ENCODE peak calls at places on chromosomes 12 and 14, in seven cellular contexts. D is mammary epithelial cell, E is PC-3, Y is tibial artery, S is IMR-90, J is Caco-2, U is adrenal gland. L is an unnamed sample. For H3K36me3 and H3K4me1, the result is how much of the 10 kb centered on the place peaks cover.

GRCh38 chr12:22046968-22047390 is 961 bp downstream of the CMAS start:
- DNase-seq in J (no peak), E (peak), S (peak), U (no peak), Y (no peak), D (no peak), L (no peak)

GRCh38 chr12:118742426-118742825 is 238.9 kb upstream of the SRRM4 start:
- DNase-seq in U (no peak), J (no peak), D (no peak), Y (no peak), E (no peak), S (no peak), L (no peak)

GRCh38 chr12:1592444-1593231 is 1.7 kb downstream of the FBXL14 start:
- DNase-seq in S (peak), D (peak), Y (no peak), E (peak), J (no peak), U (no peak), L (peak)

GRCh38 chr14:32003585-32003984 is 73.5 kb upstream of the ARHGAP5 start:
- DNase-seq in S (no peak), D (no peak), U (no peak), J (no peak), E (no peak), Y (no peak), L (no peak)

GRCh38 chr12:91009319-91009950 is 4.7 kb upstream of the EPYC start:
- DNase-seq in Y (no peak), S (peak), E (peak), U (no peak), D (peak), J (no peak), L (no peak)

GRCh38 chr14:83706555-83706954 is 1823.4 kb upstream of the FLRT2 start:
- DNase-seq in U (no peak), Y (no peak), E (no peak), D (no peak), S (peak), J (no peak), L (no peak)

GRCh38 chr12:116508145-116509121 is 50.7 kb upstream of the MAP1LC3B2 start:
- DNase-seq in E (peak), S (no peak), U (no peak), Y (no peak), J (peak), D (no peak), L (peak)

GRCh38 chr12:19382563-19382962 is 56.7 kb upstream of the AEBP2 start:
- DNase-seq in J (peak), D (no peak), U (peak), S (no peak), E (no peak), Y (no peak), L (no peak)

GRCh38 chr14:24238123-24238522 is 4.3 kb downstream of the TINF2 start:
- DNase-seq in Y (no peak), S (no peak), J (no peak), U (no peak), D (peak), E (peak), L (no peak)

GRCh38 chr12:38175538-38175937 is 141.0 kb upstream of the ALG10B start:
- DNase-seq in Y (no peak), D (peak), S (no peak), U (no peak), E (peak), J (no peak), L (no peak)

GRCh38 chr12:48812389-48812788 is 5.9 kb upstream of the CACNB3 start:
- DNase-seq in J (no peak), D (no peak), U (no peak), E (no peak), S (no peak), Y (no peak), L (no peak)

GRCh38 chr14:23025181-23025788 is 9.4 kb downstream of the PSMB5 start:
- DNase-seq in U (no peak), S (no peak), Y (no peak), J (peak), E (no peak), D (no peak), L (no peak)

DNA sequence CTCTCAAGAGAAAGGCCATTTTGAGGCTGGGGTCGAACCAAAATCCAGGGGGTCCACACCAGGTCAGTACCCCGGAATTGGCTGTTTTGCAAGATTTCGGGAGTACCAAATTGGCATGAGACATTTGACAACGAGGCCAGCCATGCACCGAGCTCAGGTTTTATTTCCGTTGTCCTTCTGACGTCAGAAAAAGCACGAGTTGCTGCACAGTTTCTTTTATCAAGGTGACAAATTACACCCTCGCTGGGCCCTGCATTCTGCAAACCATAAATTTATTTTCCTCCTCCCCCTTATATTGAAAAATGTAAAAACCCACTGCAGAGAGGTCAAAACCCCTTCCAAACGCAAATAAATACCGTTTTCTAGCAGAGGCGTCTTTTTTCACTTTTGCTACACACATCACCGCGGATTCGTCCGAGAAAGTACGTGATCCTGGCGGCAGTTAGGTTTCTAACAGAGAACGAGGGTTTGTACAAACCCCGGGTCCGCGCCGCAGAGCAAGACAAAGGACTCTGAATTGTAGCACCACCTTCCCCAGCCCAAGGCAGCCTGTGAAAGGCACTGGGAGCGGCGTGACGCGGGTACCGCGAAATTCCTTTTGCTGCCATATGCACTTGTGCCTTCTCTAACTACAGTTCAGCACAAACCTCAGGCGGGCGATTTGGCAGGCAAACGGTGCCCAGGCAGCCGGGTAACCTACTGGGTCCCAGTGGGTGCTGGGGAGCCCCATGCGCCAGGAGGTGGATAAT is 1.8 kb downstream of the SLC38A1 start:
- DNase-seq in Y (peak), E (peak), J (peak), S (peak), D (peak), U (peak), L (peak)
- H3K36me3 ChIP-seq in Y (under half), E (under half), J (under half), S (under half), D (under half), U (under half), L (under half)

DNA sequence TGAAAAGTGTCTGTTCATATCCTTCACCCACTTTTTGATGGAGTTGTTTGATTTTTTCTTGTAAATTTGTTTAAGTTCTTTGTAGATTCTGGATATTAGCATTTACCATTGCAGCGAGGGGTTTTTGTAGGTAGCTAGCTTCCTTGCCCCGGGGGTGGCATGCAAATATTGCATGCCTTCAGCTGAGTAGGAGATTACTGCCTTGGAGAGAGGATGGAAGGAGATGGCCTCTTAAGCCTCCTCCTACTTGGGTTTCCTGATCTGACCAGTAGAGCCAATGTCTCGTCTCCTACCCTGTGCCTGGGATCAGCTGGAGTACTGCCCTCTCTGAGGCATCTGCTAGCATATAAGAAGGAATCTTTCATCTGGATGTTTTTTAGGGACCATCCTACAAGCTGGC is 134.4 kb upstream of the CCND2 start:
- DNase-seq in D (no peak), E (no peak), S (no peak), J (peak), U (no peak), Y (no peak), L (no peak)
- H3K4me1 ChIP-seq in D (under half), E (under half), S (under half), J (under half), U (under half), Y (under half), L (under half)

GRCh38 chr12:132624186-132624855 is 5.7 kb downstream of the P2RX2 start:
- DNase-seq in J (no peak), U (no peak), Y (no peak), E (no peak), S (no peak), D (no peak), L (no peak)

GRCh38 chr12:132624910-132625630 is 6.5 kb downstream of the P2RX2 start:
- DNase-seq in J (no peak), Y (no peak), D (no peak), U (no peak), E (no peak), S (no peak), L (no peak)

GRCh38 chr12:132623072-132623869 is 4.7 kb downstream of the P2RX2 start:
- DNase-seq in U (no peak), Y (no peak), J (no peak), E (peak), D (no peak), S (no peak), L (no peak)

GRCh38 chr12:132622437-132623071 is 4.0 kb downstream of the P2RX2 start:
- DNase-seq in S (peak), U (peak), J (peak), Y (no peak), E (peak), D (no peak), L (peak)

DNA sequence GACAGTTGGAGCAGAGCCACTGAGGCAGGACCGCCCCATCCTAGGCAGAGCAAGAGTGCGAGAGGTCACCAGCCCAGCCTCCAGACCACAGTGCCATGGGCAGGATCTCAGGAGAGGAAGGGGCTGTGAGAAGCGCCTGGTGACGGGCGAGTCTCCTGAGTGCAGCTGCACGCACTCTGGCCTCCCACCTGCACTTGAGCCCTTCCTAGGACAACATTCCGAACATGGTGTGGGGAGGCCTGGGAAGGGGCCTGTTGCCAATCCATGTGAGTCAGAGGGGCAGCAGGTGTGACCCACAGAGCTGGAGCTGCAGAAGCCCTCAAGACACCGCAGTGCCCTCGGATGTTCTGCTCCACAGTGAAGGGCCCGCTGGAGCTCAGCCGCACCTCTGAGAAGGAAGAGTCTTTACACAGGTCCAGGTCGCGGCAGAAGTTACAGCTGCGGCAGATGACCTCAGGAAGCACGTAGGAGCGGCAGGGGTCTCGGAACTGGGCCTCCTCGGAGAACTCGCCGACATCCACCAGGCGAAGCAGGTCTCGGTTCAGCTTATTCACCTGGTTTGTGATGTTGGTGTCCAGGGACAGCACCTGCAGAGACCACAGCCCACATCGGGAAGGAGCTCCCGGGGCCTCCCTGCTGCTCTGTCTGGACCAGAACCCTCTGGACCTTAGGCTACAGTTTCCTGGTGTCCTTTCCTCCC is 7.3 kb downstream of the P2RX2 start:
- DNase-seq in U (no peak), S (no peak), E (no peak), D (no peak), Y (no peak), J (no peak), L (no peak)
- H3K36me3 ChIP-seq in U (under half), S (under half), E (under half), D (under half), Y (under half), J (under half), L (under half)

DNA sequence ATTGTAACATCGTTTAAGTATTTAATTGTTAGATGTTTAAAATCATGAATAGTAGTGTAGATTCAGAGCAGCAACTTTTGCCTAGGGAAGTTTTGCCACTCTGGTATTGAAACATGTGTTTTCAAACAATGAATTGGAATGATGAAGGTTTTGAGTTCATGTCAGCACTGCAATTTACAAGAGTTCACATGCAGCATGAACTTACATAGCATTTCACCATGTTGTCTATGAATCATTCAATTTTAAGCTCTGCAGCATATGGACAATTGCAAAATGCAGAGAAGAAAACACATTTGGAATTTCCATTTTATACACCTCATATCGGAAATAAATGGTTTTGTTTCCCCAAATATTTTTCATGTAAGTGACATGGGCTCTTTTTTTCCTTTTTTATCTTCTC is 170.7 kb upstream of the CDKN3 start:
- DNase-seq in D (peak), J (no peak), E (no peak), S (peak), Y (no peak), U (no peak), L (no peak)
- H3K4me1 ChIP-seq in D (under half), J (under half), E (under half), S (under half), Y (under half), U (under half), L (under half)

GRCh38 chr12:46370792-46371717 is 1.5 kb downstream of the SLC38A2 start:
- DNase-seq in Y (peak), U (peak), D (peak), J (peak), S (peak), E (peak), L (peak)
- H3K36me3 ChIP-seq in Y (half or more), U (half or more), D (under half), J (under half), S (under half), E (half or more), L (under half)

DNA sequence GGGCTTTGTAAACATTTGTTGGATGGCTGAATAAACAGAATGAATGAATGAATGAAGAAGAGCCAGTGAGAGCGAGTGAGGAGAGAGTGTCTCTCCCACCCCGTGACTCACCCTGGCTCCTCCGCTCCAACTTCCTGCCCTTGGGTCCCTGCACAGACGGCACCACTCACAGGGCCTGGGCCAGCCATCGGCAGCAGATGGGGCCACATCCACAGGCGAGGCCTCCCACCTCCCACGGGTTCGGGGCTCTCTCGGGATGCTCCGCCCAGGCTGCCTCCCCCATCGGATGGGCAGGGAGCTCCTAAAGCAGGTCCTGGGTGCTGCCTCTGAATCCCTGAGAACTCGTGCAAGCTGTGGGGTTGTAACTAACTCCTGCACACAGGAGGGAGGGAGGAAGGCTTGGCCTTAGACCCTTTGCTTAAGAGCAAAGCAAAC is 41.3 kb downstream of the CCNK start:
- DNase-seq in E (peak), J (no peak), S (peak), Y (no peak), U (peak), D (no peak), L (no peak)
- H3K4me1 ChIP-seq in E (under half), J (half or more), S (under half), Y (under half), U (under half), D (under half), L (under half)

DNA sequence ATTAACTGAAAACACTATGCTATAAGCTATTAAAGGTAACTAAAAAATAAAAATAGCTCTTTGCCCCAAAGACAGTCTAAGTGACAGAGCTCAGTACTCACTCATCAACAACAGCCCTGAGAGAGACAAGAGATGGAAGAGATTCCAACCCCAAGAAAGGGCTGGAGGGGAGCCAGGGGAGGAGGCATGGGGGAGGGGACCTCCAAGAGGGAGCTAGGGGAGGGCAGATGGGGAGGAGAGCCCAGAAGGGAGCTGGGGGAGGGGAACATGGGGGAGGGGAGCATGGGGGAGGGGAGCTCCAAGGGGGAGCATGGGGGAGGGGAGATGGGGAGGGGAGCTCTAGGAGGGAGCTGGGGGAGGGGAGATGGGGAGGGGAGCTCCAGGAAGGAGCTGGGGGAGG is 7.7 kb downstream of the SSH1 start:
- DNase-seq in E (no peak), S (no peak), J (no peak), Y (no peak), U (no peak), D (no peak), L (no peak)
- H3K36me3 ChIP-seq in E (under half), S (under half), J (under half), Y (under half), U (under half), D (under half), L (under half)

DNA sequence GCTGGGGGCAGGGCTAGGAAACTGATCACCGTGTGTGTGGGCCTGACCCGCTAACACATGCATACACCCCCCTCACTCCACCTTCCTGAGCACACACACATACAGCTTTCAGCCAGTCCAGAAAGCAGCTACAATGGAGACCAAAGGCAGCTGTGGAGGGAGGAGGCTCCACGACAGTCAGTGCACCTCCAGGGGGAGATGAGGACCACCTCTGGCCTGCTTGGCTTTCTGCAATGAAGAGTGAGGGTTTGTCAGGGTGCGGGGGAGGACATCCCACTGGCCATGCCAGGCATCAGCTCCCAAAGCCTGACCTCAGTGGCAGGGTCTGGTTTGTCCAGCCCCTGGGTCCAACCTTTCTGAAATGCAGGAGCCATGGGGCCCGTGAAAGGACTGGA is 35.2 kb downstream of the SLC6A12 start:
- DNase-seq in S (no peak), U (no peak), D (no peak), Y (no peak), J (no peak), E (no peak), L (no peak)
- H3K4me1 ChIP-seq in S (under half), U (under half), D (under half), Y (under half), J (under half), E (under half), L (half or more)

DNA sequence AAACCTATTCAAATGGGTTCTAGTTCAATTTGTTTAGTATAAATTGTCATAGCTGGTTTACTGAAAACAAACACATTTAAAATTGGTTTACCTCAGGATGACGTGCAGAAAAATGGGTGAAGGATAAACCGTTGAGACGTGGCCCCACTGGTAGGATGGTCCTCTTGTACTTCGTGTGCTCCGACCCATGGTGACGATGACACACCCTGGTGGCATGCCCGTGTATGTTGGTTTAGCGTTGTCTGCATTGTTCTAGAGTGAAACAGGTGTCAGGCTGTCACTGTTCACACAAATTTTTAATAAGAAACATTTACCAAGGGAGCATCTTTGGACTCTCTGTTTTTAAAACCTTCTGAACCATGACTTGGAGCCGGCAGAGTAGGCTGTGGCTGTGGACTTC is 8.3 kb downstream of the CALM1 start:
- DNase-seq in J (no peak), Y (no peak), S (no peak), E (no peak), U (no peak), D (no peak), L (no peak)
- H3K36me3 ChIP-seq in J (under half), Y (half or more), S (under half), E (half or more), U (half or more), D (under half), L (under half)